ENCODE peak calls at places on chromosomes 6 and 20, in seven cellular contexts. One of them, this sample, is unnamed.

GRCh38 chr6:130681028-130681427 is 146.2 kb upstream of the SMLR1 start:
- DNase-seq in MM.1S: no peak
- DNase-seq in coronary artery: no peak
- DNase-seq in dorsolateral prefrontal cortex: no peak
- DNase-seq in fibroblast of lung: peak
- DNase-seq in IMR-90: peak
- DNase-seq in mammary epithelial cell: peak
- DNase-seq in this sample: peak

GRCh38 chr6:150599199-150600002 is at the start of gene PLEKHG1:
- DNase-seq in dorsolateral prefrontal cortex: no peak
- DNase-seq in IMR-90: no peak
- DNase-seq in MM.1S: peak
- DNase-seq in fibroblast of lung: peak
- DNase-seq in coronary artery: no peak
- DNase-seq in mammary epithelial cell: peak
- DNase-seq in this sample: no peak

GRCh38 chr6:110233769-110234374 is 53.6 kb downstream of the CDC40 start:
- DNase-seq in dorsolateral prefrontal cortex: no peak
- DNase-seq in coronary artery: no peak
- DNase-seq in fibroblast of lung: peak
- DNase-seq in IMR-90: peak
- DNase-seq in MM.1S: peak
- DNase-seq in mammary epithelial cell: no peak
- DNase-seq in this sample: no peak

GRCh38 chr20:48298851-48299484 is 513.7 kb upstream of the SULF2 start:
- DNase-seq in IMR-90: peak
- DNase-seq in coronary artery: no peak
- DNase-seq in dorsolateral prefrontal cortex: no peak
- DNase-seq in mammary epithelial cell: peak
- DNase-seq in MM.1S: no peak
- DNase-seq in fibroblast of lung: peak
- DNase-seq in this sample: peak

GRCh38 chr20:40639132-40639531 is 49.9 kb downstream of the MAFB start:
- DNase-seq in IMR-90: no peak
- DNase-seq in MM.1S: no peak
- DNase-seq in mammary epithelial cell: no peak
- DNase-seq in coronary artery: no peak
- DNase-seq in fibroblast of lung: no peak
- DNase-seq in dorsolateral prefrontal cortex: no peak
- DNase-seq in this sample: no peak

GRCh38 chr6:29995346-29995777 is 53.0 kb downstream of the HLA-A start:
- DNase-seq in mammary epithelial cell: peak
- DNase-seq in dorsolateral prefrontal cortex: no peak
- DNase-seq in fibroblast of lung: peak
- DNase-seq in IMR-90: peak
- DNase-seq in coronary artery: no peak
- DNase-seq in MM.1S: no peak
- DNase-seq in this sample: no peak

GRCh38 chr20:19758888-19759331 is 852 bp downstream of the RIN2 start:
- DNase-seq in dorsolateral prefrontal cortex: peak
- DNase-seq in mammary epithelial cell: peak
- DNase-seq in fibroblast of lung: peak
- DNase-seq in IMR-90: no peak
- DNase-seq in MM.1S: no peak
- DNase-seq in coronary artery: no peak
- DNase-seq in this sample: no peak

GRCh38 chr6:3748208-3748701 is 3.3 kb downstream of the PXDC1 start:
- DNase-seq in dorsolateral prefrontal cortex: peak
- DNase-seq in coronary artery: no peak
- DNase-seq in MM.1S: peak
- DNase-seq in mammary epithelial cell: peak
- DNase-seq in fibroblast of lung: peak
- DNase-seq in IMR-90: peak
- DNase-seq in this sample: peak

GRCh38 chr20:36085686-36086267 is 68.8 kb upstream of the EPB41L1 start:
- DNase-seq in coronary artery: no peak
- DNase-seq in fibroblast of lung: peak
- DNase-seq in mammary epithelial cell: peak
- DNase-seq in dorsolateral prefrontal cortex: no peak
- DNase-seq in IMR-90: peak
- DNase-seq in MM.1S: no peak
- DNase-seq in this sample: no peak

GRCh38 chr6:35613762-35614161 is 75.0 kb downstream of the FKBP5 start:
- DNase-seq in coronary artery: no peak
- DNase-seq in dorsolateral prefrontal cortex: no peak
- DNase-seq in IMR-90: no peak
- DNase-seq in mammary epithelial cell: no peak
- DNase-seq in fibroblast of lung: no peak
- DNase-seq in MM.1S: no peak
- DNase-seq in this sample: no peak

GRCh38 chr6:89368107-89368506 is 15.6 kb upstream of the UBE2J1 start:
- DNase-seq in coronary artery: no peak
- DNase-seq in fibroblast of lung: peak
- DNase-seq in dorsolateral prefrontal cortex: peak
- DNase-seq in mammary epithelial cell: peak
- DNase-seq in MM.1S: peak
- DNase-seq in IMR-90: peak
- DNase-seq in this sample: no peak

GRCh38 chr6:93059911-93060310 is 359.4 kb downstream of the EPHA7 start:
- DNase-seq in coronary artery: no peak
- DNase-seq in mammary epithelial cell: no peak
- DNase-seq in MM.1S: no peak
- DNase-seq in fibroblast of lung: no peak
- DNase-seq in IMR-90: no peak
- DNase-seq in dorsolateral prefrontal cortex: no peak
- DNase-seq in this sample: no peak

GRCh38 chr6:157946865-157947532 is 34.7 kb upstream of the SYNJ2 start:
- DNase-seq in mammary epithelial cell: no peak
- DNase-seq in coronary artery: no peak
- DNase-seq in dorsolateral prefrontal cortex: no peak
- DNase-seq in MM.1S: peak
- DNase-seq in IMR-90: peak
- DNase-seq in fibroblast of lung: no peak
- DNase-seq in this sample: no peak
- TF ChIP-seq CTCF in mammary epithelial cell: peak
- TF ChIP-seq CTCF in coronary artery: no peak
- TF ChIP-seq CTCF in dorsolateral prefrontal cortex: peak
- TF ChIP-seq CTCF in MM.1S: peak
- TF ChIP-seq CTCF in IMR-90: peak
- TF ChIP-seq CTCF in fibroblast of lung: peak
- TF ChIP-seq CTCF in this sample: peak

GRCh38 chr20:3409417-3409816 is 1.9 kb upstream of the DNAAF9 start:
- DNase-seq in coronary artery: no peak
- DNase-seq in fibroblast of lung: no peak
- DNase-seq in mammary epithelial cell: no peak
- DNase-seq in IMR-90: no peak
- DNase-seq in dorsolateral prefrontal cortex: no peak
- DNase-seq in MM.1S: no peak
- DNase-seq in this sample: no peak

GRCh38 chr20:3406481-3407425 is 716 bp downstream of the DNAAF9 start:
- DNase-seq in dorsolateral prefrontal cortex: peak
- DNase-seq in IMR-90: peak
- DNase-seq in coronary artery: no peak
- DNase-seq in MM.1S: no peak
- DNase-seq in mammary epithelial cell: peak
- DNase-seq in fibroblast of lung: peak
- DNase-seq in this sample: no peak

GRCh38 chr20:3408251-3408637 is 775 bp upstream of the DNAAF9 start:
- DNase-seq in mammary epithelial cell: no peak
- DNase-seq in MM.1S: no peak
- DNase-seq in IMR-90: no peak
- DNase-seq in fibroblast of lung: no peak
- DNase-seq in dorsolateral prefrontal cortex: no peak
- DNase-seq in coronary artery: no peak
- DNase-seq in this sample: no peak

GRCh38 chr20:3405696-3406358 is 1.6 kb downstream of the DNAAF9 start:
- DNase-seq in coronary artery: no peak
- DNase-seq in mammary epithelial cell: peak
- DNase-seq in IMR-90: no peak
- DNase-seq in fibroblast of lung: no peak
- DNase-seq in dorsolateral prefrontal cortex: no peak
- DNase-seq in MM.1S: no peak
- DNase-seq in this sample: no peak

GRCh38 chr20:3407426-3408250 is at the start of gene DNAAF9:
- DNase-seq in MM.1S: peak
- DNase-seq in dorsolateral prefrontal cortex: peak
- DNase-seq in fibroblast of lung: peak
- DNase-seq in mammary epithelial cell: peak
- DNase-seq in coronary artery: peak
- DNase-seq in IMR-90: peak
- DNase-seq in this sample: no peak
- TF ChIP-seq CTCF in MM.1S: no peak
- TF ChIP-seq CTCF in dorsolateral prefrontal cortex: no peak
- TF ChIP-seq CTCF in fibroblast of lung: peak
- TF ChIP-seq CTCF in mammary epithelial cell: peak
- TF ChIP-seq CTCF in coronary artery: no peak
- TF ChIP-seq CTCF in IMR-90: peak
- TF ChIP-seq CTCF in this sample: no peak

GRCh38 chr6:82331031-82331773 is 32.4 kb upstream of the TPBG start:
- DNase-seq in MM.1S: peak
- DNase-seq in mammary epithelial cell: peak
- DNase-seq in coronary artery: no peak
- DNase-seq in dorsolateral prefrontal cortex: no peak
- DNase-seq in IMR-90: peak
- DNase-seq in fibroblast of lung: peak
- DNase-seq in this sample: peak
- TF ChIP-seq CTCF in MM.1S: peak
- TF ChIP-seq CTCF in mammary epithelial cell: peak
- TF ChIP-seq CTCF in coronary artery: no peak
- TF ChIP-seq CTCF in dorsolateral prefrontal cortex: no peak
- TF ChIP-seq CTCF in IMR-90: peak
- TF ChIP-seq CTCF in fibroblast of lung: peak
- TF ChIP-seq CTCF in this sample: peak

GRCh38 chr6:15752820-15753219 is 90.0 kb upstream of the DTNBP1 start:
- DNase-seq in fibroblast of lung: no peak
- DNase-seq in MM.1S: no peak
- DNase-seq in IMR-90: no peak
- DNase-seq in coronary artery: no peak
- DNase-seq in dorsolateral prefrontal cortex: no peak
- DNase-seq in mammary epithelial cell: no peak
- DNase-seq in this sample: no peak
- TF ChIP-seq CTCF in fibroblast of lung: no peak
- TF ChIP-seq CTCF in MM.1S: no peak
- TF ChIP-seq CTCF in IMR-90: no peak
- TF ChIP-seq CTCF in coronary artery: no peak
- TF ChIP-seq CTCF in dorsolateral prefrontal cortex: no peak
- TF ChIP-seq CTCF in mammary epithelial cell: peak
- TF ChIP-seq CTCF in this sample: no peak